ENCODE peak calls at places on chromosomes 4 and X, in six cellular contexts. E, V, S, C, F and J are unnamed samples.

GRCh38 chrX:38754102-38754790 is 47.0 kb upstream of the MID1IP1 start:
- DNase-seq in F (no peak), S (peak), C (peak), V (peak), E (peak), J (peak)

GRCh38 chrX:111445485-111445884 is 33.5 kb upstream of the DCX start:
- DNase-seq in E (peak), V (no peak), S (no peak), C (no peak), F (no peak), J (peak)

GRCh38 chrX:100368167-100368566 is 41.9 kb downstream of the PCDH19 start:
- DNase-seq in E (no peak), V (no peak), S (no peak), C (peak), F (no peak), J (no peak)

GRCh38 chrX:105101378-105101777 is 119.1 kb downstream of the TEX13A start:
- DNase-seq in C (no peak), F (no peak), S (no peak), V (no peak), E (no peak), J (no peak)

GRCh38 chr4:109548655-109549054 is 11.4 kb upstream of the MCUB start:
- DNase-seq in S (peak), E (peak), F (no peak), V (no peak), C (peak), J (peak)

GRCh38 chr4:102665527-102665926 is 95.2 kb downstream of the MANBA start:
- DNase-seq in S (no peak), F (no peak), V (no peak), E (peak), C (no peak), J (no peak)

GRCh38 chrX:132017431-132018185 is 5.5 kb upstream of the STK26 start:
- DNase-seq in E (no peak), C (no peak), S (no peak), F (no peak), V (no peak), J (no peak)

GRCh38 chrX:10128386-10128785 is 28.4 kb upstream of the CLCN4 start:
- DNase-seq in C (no peak), F (no peak), E (no peak), S (no peak), V (no peak), J (no peak)

GRCh38 chr4:1767058-1767769 is 25.9 kb upstream of the FGFR3 start:
- DNase-seq in V (peak), C (no peak), E (no peak), S (no peak), F (no peak), J (no peak)

GRCh38 chr4:60579335-60579734 is 620.8 kb upstream of the ADGRL3 start:
- DNase-seq in S (no peak), V (no peak), C (no peak), E (peak), F (no peak), J (no peak)

GRCh38 chr4:90951037-90951436 is 823.8 kb downstream of the CCSER1 start:
- DNase-seq in F (no peak), S (peak), V (no peak), C (no peak), E (peak), J (peak)

GRCh38 chr4:130257271-130257670 is 1161.3 kb downstream of the C4orf33 start:
- DNase-seq in E (peak), C (no peak), V (no peak), S (no peak), F (no peak), J (peak)

GRCh38 chr4:48016141-48017107 is at the start of the genes CNGA1 and NIPAL1:
- DNase-seq in V (peak), S (no peak), F (peak), E (peak), C (peak), J (no peak)

GRCh38 chr4:37365888-37366287 is 121.3 kb downstream of the NWD2 start:
- DNase-seq in S (no peak), V (no peak), E (peak), C (no peak), F (no peak), J (no peak)